ENCODE peak calls at places on chromosomes 3 and 15, in eight cellular contexts. A is uterus, N is dorsolateral prefrontal cortex, H is thoracic aorta, W is fibroblast of pulmonary artery, F is neural progenitor cell, O is foreskin fibroblast, P is tibial nerve. U is an unnamed sample.

GRCh38 chr15:70492240-70493177 is 270.8 kb downstream of the UACA start:
- DNase-seq in F (no peak), O (peak; percentile 77), N (no peak), W (peak; percentile 72), H (no peak), P (no peak), A (no peak), U (peak; percentile 70)

GRCh38 chr3:52407779-52408178 is 37.1 kb downstream of the SEMA3G start:
- DNase-seq in O (no peak), P (no peak), F (no peak), N (no peak), H (no peak), A (no peak), W (no peak), U (no peak)

GRCh38 chr3:126435456-126436315 is 40.0 kb downstream of the ZXDC start:
- DNase-seq in P (no peak), H (no peak), W (no peak), F (no peak), A (no peak), O (no peak), N (no peak), U (no peak)

GRCh38 chr3:194322701-194323174 is 28.4 kb downstream of the CPN2 start:
- DNase-seq in H (no peak), P (no peak), O (peak; percentile 61), F (no peak), A (no peak), W (peak; percentile 49), N (no peak), U (no peak)

GRCh38 chr3:148366743-148367410 is 330.8 kb upstream of the AGTR1 start:
- DNase-seq in N (no peak), W (peak; percentile 26), F (no peak), A (no peak), H (no peak), P (no peak), O (peak; percentile 37), U (peak; percentile 5)

GRCh38 chr3:159763466-159764210 is 225.0 kb upstream of the IL12A start:
- DNase-seq in W (peak; percentile 78), F (peak; percentile 89), A (peak; percentile 85), N (peak; percentile 56), H (peak; percentile 53), O (peak; percentile 93), P (peak; percentile 20), U (peak; percentile 84)

GRCh38 chr3:69197922-69198540 is 75.6 kb upstream of the LMOD3 start:
- DNase-seq in A (no peak), N (no peak), P (no peak), W (no peak), F (no peak), H (no peak), O (no peak), U (no peak)

GRCh38 chr3:127487196-127487595 is 103.3 kb downstream of the TPRA1 start:
- DNase-seq in A (no peak), H (no peak), O (no peak), N (no peak), W (no peak), F (no peak), P (no peak), U (no peak)

GRCh38 chr15:69863446-69863845 is 234.3 kb downstream of the TLE3 start:
- DNase-seq in H (no peak), P (no peak), N (no peak), O (no peak), A (no peak), F (no peak), W (no peak), U (no peak)

GRCh38 chr3:148128136-148128535 is 569.6 kb upstream of the AGTR1 start:
- DNase-seq in F (peak; percentile 7), N (no peak), P (no peak), W (no peak), O (no peak), A (no peak), H (no peak), U (no peak)

GRCh38 chr3:72977463-72977862 is 19.1 kb upstream of the PPP4R2 start:
- DNase-seq in F (no peak), H (no peak), W (no peak), P (no peak), A (no peak), O (no peak), N (no peak), U (no peak)

GRCh38 chr15:99099661-99100060 is 5.2 kb upstream of the SYNM start:
- DNase-seq in P (no peak), W (no peak), A (peak; percentile 11), N (no peak), H (no peak), O (no peak), F (no peak), U (no peak)

GRCh38 chr3:55720614-55721013 is 233.5 kb upstream of the WNT5A start:
- DNase-seq in W (peak; percentile 22), P (no peak), A (no peak), F (no peak), O (peak; percentile 47), N (no peak), H (no peak), U (peak; percentile 50)

GRCh38 chr3:147797095-147797494 is 387.9 kb downstream of the ZIC1 start:
- DNase-seq in H (no peak), A (no peak), O (no peak), W (no peak), F (no peak), P (no peak), N (no peak), U (no peak)

GRCh38 chr3:7800006-7800780 is 701.4 kb upstream of the LMCD1 start:
- DNase-seq in F (peak; percentile 4), A (no peak), P (no peak), N (no peak), H (no peak), O (no peak), W (peak; percentile 35), U (no peak)

GRCh38 chr3:169362872-169363271 is 300.6 kb downstream of the MECOM start:
- DNase-seq in O (peak; percentile 16), P (no peak), W (no peak), N (no peak), F (no peak), A (no peak), H (no peak), U (no peak)

GRCh38 chr15:83734487-83734886 is 80.6 kb downstream of the ADAMTSL3 start:
- DNase-seq in A (no peak), O (no peak), N (no peak), F (peak; percentile 17), H (no peak), P (no peak), W (peak; percentile 38), U (peak; percentile 45)

DNA sequence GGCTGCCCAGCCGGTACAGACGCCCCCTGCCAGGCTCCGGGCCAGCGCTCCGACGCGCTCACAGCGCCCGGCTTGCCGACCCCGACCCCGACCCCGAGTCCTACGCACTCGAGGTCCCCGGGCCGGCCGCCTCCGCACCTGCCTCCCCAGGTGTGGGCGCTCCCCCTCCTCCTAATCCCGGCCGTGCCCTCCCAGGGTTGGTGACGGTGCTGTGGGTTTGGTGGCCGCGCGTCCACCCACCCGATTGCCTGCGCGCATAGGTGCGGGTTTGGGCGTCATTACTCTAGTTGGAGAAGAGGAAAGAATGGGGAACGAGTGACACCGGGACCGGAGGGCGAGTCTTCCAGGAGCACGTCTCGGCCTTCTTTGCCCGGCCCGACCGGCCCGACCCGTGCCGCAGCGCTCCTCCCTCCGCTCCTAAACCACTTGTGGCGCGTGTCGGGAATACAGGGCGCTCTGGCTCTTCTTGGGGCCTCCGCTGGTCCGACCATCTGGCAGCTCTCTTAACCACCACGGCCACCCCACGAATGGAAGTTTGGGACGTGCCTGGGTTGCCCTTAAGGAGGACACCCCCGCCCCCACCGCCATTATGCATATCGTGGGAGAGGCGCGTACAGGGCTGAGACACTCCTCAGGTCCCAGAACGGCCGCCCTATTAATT is 814 bp upstream of the THRB start:
- DNase-seq in O (peak; percentile 61), N (peak; percentile 21), P (peak; percentile 24), A (peak; percentile 42), W (no peak), H (no peak), F (peak; percentile 77), U (peak; percentile 21)
- TF ChIP-seq CTCF in O (peak; percentile 1), N (peak; percentile 5), P (peak; percentile 12), A (no peak), W (no peak), H (no peak), F (peak; percentile 34), U (no peak)

DNA sequence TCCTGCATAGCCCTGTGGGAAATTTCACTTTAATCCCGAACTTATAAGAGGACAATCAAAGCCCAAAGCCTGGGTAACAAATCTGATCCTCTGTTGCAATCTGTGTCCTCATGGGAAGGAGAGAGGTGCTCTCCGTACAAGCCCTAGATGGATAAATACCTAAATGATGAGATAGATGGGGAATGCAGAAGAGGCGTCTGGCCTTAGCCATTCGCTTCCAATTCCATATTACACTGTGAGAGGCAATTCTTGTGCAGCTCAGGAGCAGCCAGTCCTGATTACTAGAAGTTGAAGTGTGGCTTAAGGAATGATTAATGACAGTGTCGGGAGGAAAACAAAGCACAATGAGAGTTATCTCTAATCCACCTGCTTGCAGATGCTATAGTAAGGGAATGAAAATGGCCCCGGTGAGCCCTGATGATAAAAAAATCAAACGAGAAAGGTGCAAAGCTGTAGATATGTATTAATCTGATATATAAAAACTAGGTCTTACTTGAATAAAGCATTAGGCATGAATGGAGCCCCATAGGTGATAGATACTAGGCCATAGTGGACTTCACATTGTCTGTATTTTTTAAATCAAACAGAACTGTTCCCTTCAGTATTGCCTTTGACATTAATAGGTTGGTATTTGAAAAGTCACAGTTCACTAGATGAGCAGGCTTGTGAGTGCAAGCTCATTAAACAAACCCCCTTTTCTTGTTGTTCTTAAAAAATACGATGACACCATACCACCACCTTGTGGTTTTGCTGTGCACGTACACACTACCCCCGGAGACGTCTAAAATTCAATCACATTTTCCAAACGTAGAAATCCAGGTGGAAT is 54.2 kb upstream of the TMCO5A start:
- DNase-seq in H (no peak), A (no peak), F (peak; percentile 68), W (peak; percentile 82), O (peak; percentile 80), P (no peak), N (no peak), U (peak; percentile 6)
- TF ChIP-seq CTCF in H (peak; percentile 64), A (peak; percentile 48), F (peak; percentile 93), W (peak; percentile 86), O (peak; percentile 81), P (peak; percentile 28), N (peak; percentile 68), U (peak; percentile 7)

DNA sequence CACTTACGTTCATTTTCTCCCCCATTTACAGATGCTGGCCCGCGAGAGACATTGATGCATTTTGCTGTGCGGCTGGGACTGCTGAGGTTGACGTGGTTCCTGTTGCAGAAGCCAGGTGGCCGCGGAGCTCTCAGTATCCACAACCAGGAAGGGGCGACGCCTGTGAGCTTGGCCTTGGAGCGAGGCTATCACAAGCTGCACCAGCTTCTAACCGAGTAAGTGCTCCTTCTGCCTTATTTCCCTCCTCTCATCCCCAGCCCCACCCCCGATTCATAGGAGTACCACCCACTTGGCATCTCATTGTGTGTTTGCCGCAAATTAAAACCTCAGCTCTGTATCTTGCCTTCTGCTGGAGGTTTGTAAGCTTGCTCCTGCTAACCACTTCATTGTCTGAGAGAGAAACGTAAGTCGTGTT is 163.3 kb downstream of the AKAP13 start:
- DNase-seq in N (no peak), A (peak; percentile 41), H (no peak), P (peak; percentile 70), F (no peak), O (no peak), W (no peak), U (no peak)
- TF ChIP-seq CTCF in N (no peak), A (no peak), H (no peak), P (no peak), F (no peak), O (no peak), W (no peak), U (no peak)

GRCh38 chr3:196585044-196585757 is 16.7 kb downstream of the FBXO45 start:
- DNase-seq in O (no peak), W (no peak), P (no peak), A (no peak), N (no peak), H (no peak), F (no peak), U (no peak)
- TF ChIP-seq CTCF in O (no peak), W (no peak), P (no peak), A (no peak), N (no peak), H (no peak), F (no peak), U (no peak)